ENCODE peak calls at places on chromosome 3, in ten cellular contexts. M is SJCRH30; X is GM10248; K is NCI-H187; B is Caco-2; F is choroid plexus epithelial cell; R is uterus; S is SK-N-SH; N is stimulated activated CD8-positive, alpha-beta memory T cell treated with anti-CD3 and anti-CD28 coated beads, Interleukin-2, amount 100 ng/mL, for 1 hour; V is astrocyte of the spinal cord. J is an unnamed sample.

GRCh38 chr3:25907081-25907480 is 117.2 kb downstream of the OXSM start:
- DNase-seq in M (no peak), X (no peak), K (no peak), B (no peak), F (no peak), R (no peak), S (no peak), N (no peak), V (no peak), J (no peak)

GRCh38 chr3:132464066-132464465 is 46.8 kb downstream of the DNAJC13 start:
- DNase-seq in M (no peak), X (no peak), K (no peak), B (no peak), F (peak; percentile 81), R (no peak), S (no peak), N (no peak), V (peak; percentile 54), J (no peak)

GRCh38 chr3:127038476-127038875 is 55.6 kb downstream of the PLXNA1 start:
- DNase-seq in M (no peak), X (no peak), K (no peak), B (no peak), F (no peak), R (no peak), S (no peak), N (no peak), V (no peak), J (no peak)

GRCh38 chr3:31246293-31247062 is 286.2 kb upstream of the STT3B start:
- DNase-seq in M (no peak), X (no peak), K (no peak), B (no peak), F (no peak), R (no peak), S (no peak), N (no peak), V (no peak), J (no peak)

GRCh38 chr3:129305592-129306091 is 27.0 kb downstream of the HMCES start:
- DNase-seq in M (no peak), X (peak; percentile 67), K (no peak), B (no peak), F (peak; percentile 89), R (peak; percentile 93), S (no peak), N (no peak), V (peak; percentile 80), J (peak; percentile 92)

GRCh38 chr3:105402287-105402801 is 35.6 kb downstream of the ALCAM start:
- DNase-seq in M (no peak), X (no peak), K (no peak), B (peak; percentile 26), F (peak; percentile 77), R (no peak), S (no peak), N (no peak), V (peak; percentile 73), J (no peak)

GRCh38 chr3:128488995-128489859 is 3.8 kb downstream of the GATA2 start:
- DNase-seq in M (peak; percentile 31), X (no peak), K (no peak), B (peak; percentile 73), F (no peak), R (peak; percentile 86), S (peak; percentile 78), N (no peak), V (no peak), J (peak; percentile 64)

GRCh38 chr3:157063926-157064325 is 96.0 kb downstream of the CCNL1 start:
- DNase-seq in M (no peak), X (no peak), K (no peak), B (no peak), F (peak; percentile 53), R (no peak), S (no peak), N (no peak), V (peak; percentile 74), J (no peak)

GRCh38 chr3:131277836-131278497 is 103.6 kb upstream of the NUDT16 start:
- DNase-seq in M (no peak), X (no peak), K (no peak), B (no peak), F (peak; percentile 83), R (no peak), S (no peak), N (no peak), V (peak; percentile 47), J (no peak)

GRCh38 chr3:114389156-114389555 is 95.3 kb downstream of the TIGIT start:
- DNase-seq in M (no peak), X (no peak), K (no peak), B (no peak), F (no peak), R (no peak), S (no peak), N (peak; percentile 1), V (no peak), J (no peak)

GRCh38 chr3:154112146-154112545 is 9.0 kb upstream of the ARHGEF26 start:
- DNase-seq in M (no peak), X (no peak), K (no peak), B (no peak), F (peak; percentile 20), R (no peak), S (no peak), N (no peak), V (no peak), J (no peak)

GRCh38 chr3:25803833-25804232 is 13.9 kb downstream of the OXSM start:
- DNase-seq in M (no peak), X (no peak), K (no peak), B (no peak), F (no peak), R (no peak), S (no peak), N (no peak), V (no peak), J (no peak)

GRCh38 chr3:162774613-162775100 is 1278.0 kb downstream of the OTOL1 start:
- DNase-seq in M (no peak), X (no peak), K (no peak), B (no peak), F (no peak), R (no peak), S (no peak), N (no peak), V (no peak), J (no peak)

GRCh38 chr3:131361464-131362421 is 19.8 kb upstream of the NUDT16 start:
- DNase-seq in M (no peak), X (peak; percentile 92), K (peak; percentile 22), B (peak; percentile 96), F (peak; percentile 69), R (peak; percentile 55), S (no peak), N (no peak), V (peak; percentile 45), J (peak; percentile 66)

GRCh38 chr3:52842424-52842823 is 7.6 kb upstream of the MUSTN1 start:
- DNase-seq in M (no peak), X (no peak), K (no peak), B (no peak), F (no peak), R (no peak), S (no peak), N (no peak), V (no peak), J (no peak)

GRCh38 chr3:81744366-81744765 is 17.1 kb downstream of the GBE1 start:
- DNase-seq in M (peak; percentile 37), X (no peak), K (no peak), B (no peak), F (peak; percentile 88), R (peak; percentile 62), S (no peak), N (no peak), V (peak; percentile 90), J (peak; percentile 21)

GRCh38 chr3:104273046-104273649 is 1093.6 kb upstream of the ALCAM start:
- DNase-seq in M (peak; percentile 56), X (no peak), K (no peak), B (no peak), F (peak; percentile 63), R (no peak), S (no peak), N (no peak), V (peak; percentile 53), J (no peak)

GRCh38 chr3:141402476-141403171 is 34.3 kb downstream of the ZBTB38 start:
- DNase-seq in M (peak; percentile 51), X (peak; percentile 43), K (no peak), B (peak; percentile 59), F (peak; percentile 71), R (peak; percentile 72), S (peak; percentile 84), N (peak; percentile 9), V (peak; percentile 76), J (peak; percentile 72)

GRCh38 chr3:110933786-110934415 is 137.7 kb upstream of the NECTIN3 start:
- DNase-seq in M (no peak), X (no peak), K (no peak), B (no peak), F (peak; percentile 62), R (no peak), S (no peak), N (no peak), V (peak; percentile 50), J (no peak)

GRCh38 chr3:102089904-102090492 is 240.7 kb downstream of the NFKBIZ start:
- DNase-seq in M (peak; percentile 30), X (no peak), K (no peak), B (no peak), F (peak; percentile 86), R (no peak), S (no peak), N (no peak), V (peak; percentile 95), J (no peak)

GRCh38 chr3:30368978-30369377 is 237.4 kb upstream of the TGFBR2 start:
- DNase-seq in M (no peak), X (no peak), K (no peak), B (no peak), F (peak; percentile 65), R (no peak), S (no peak), N (no peak), V (peak; percentile 59), J (no peak)

J was measured in ovary.